ENCODE peak calls at places on chromosomes 1 and 21, in ten cellular contexts. O is posterior cingulate gyrus; S is M059J; P is H4; Q is GM10248; G is NCI-H1105 treated with DMSO at 0.1 percent for 48 hours; D is pulmonary artery endothelial cell; C is left lung; I is stimulated activated naive CD8-positive, alpha-beta T cell treated with anti-CD3 and anti-CD28 coated beads, Interleukin-15, Interleukin-2, amounts not matched to agents 100 U/mL and 50 U/mL, for 24 hours; J is T1000. Z is an unnamed sample.

GRCh38 chr1:2476066-2476999 is at the start of gene PLCH2:
- DNase-seq in J (no peak), C (no peak), Q (no peak), P (no peak), S (no peak), D (no peak), G (no peak), O (no peak), I (no peak), Z (no peak)

GRCh38 chr1:227192163-227192562 is 126.1 kb downstream of the CDC42BPA start:
- DNase-seq in D (no peak), O (no peak), P (peak; percentile 75), I (peak; percentile 5), J (peak; percentile 10), Q (no peak), C (no peak), S (peak; percentile 89), G (no peak), Z (no peak)

GRCh38 chr21:33251119-33251518 is 15.0 kb upstream of the IL10RB start:
- DNase-seq in D (no peak), P (no peak), G (no peak), C (no peak), I (no peak), O (no peak), J (no peak), Q (no peak), S (no peak), Z (no peak)

GRCh38 chr1:12480748-12481362 is 137.2 kb downstream of the DHRS3 start:
- DNase-seq in I (no peak), S (peak; percentile 98), O (no peak), C (no peak), J (peak; percentile 36), G (no peak), D (peak; percentile 89), P (peak; percentile 82), Q (no peak), Z (peak; percentile 78)

GRCh38 chr21:38377165-38378093 is 120.6 kb downstream of the KCNJ15 start:
- DNase-seq in G (no peak), P (no peak), I (no peak), C (no peak), O (no peak), S (peak; percentile 46), D (no peak), J (no peak), Q (no peak), Z (no peak)

GRCh38 chr1:7420706-7421105 is 350.4 kb upstream of the VAMP3 start:
- DNase-seq in P (no peak), C (peak; percentile 15), S (peak; percentile 22), G (no peak), O (no peak), I (no peak), Q (no peak), D (no peak), J (no peak), Z (no peak)

GRCh38 chr1:61343623-61344257 is 261.4 kb downstream of the NFIA start:
- DNase-seq in J (no peak), G (no peak), P (no peak), I (no peak), D (no peak), S (no peak), C (no peak), O (no peak), Q (no peak), Z (no peak)

GRCh38 chr1:109634771-109635750 is 15.4 kb downstream of the AMPD2 start:
- DNase-seq in D (no peak), J (no peak), S (no peak), C (no peak), P (no peak), O (no peak), Q (peak; percentile 14), G (no peak), I (no peak), Z (no peak)

GRCh38 chr1:119551218-119551617 is 44.2 kb downstream of the HSD3B1 start:
- DNase-seq in O (no peak), Q (no peak), C (no peak), S (no peak), I (no peak), G (no peak), D (no peak), P (no peak), J (no peak), Z (no peak)

GRCh38 chr1:162641128-162641527 is 8.9 kb downstream of the DDR2 start:
- DNase-seq in I (no peak), O (no peak), D (no peak), C (no peak), J (no peak), S (no peak), P (no peak), G (no peak), Q (no peak), Z (no peak)

GRCh38 chr1:15153842-15154479 is 414 bp downstream of the TMEM51 start:
- DNase-seq in C (peak; percentile 74), D (peak; percentile 30), Q (peak; percentile 61), G (peak; percentile 55), P (peak; percentile 29), S (peak; percentile 64), O (peak; percentile 45), I (peak; percentile 63), J (peak; percentile 64), Z (no peak)

GRCh38 chr1:228340686-228341449 is 65.8 kb downstream of the TRIM11 start:
- DNase-seq in G (peak; percentile 31), Q (no peak), D (no peak), I (no peak), P (no peak), S (no peak), J (no peak), C (peak; percentile 26), O (peak; percentile 21), Z (no peak)

GRCh38 chr1:20903452-20903851 is 116.3 kb upstream of the HP1BP3 start:
- DNase-seq in O (no peak), Q (no peak), D (no peak), J (no peak), I (no peak), S (peak; percentile 73), P (no peak), C (no peak), G (no peak), Z (no peak)

GRCh38 chr1:225694151-225694603 is 41.3 kb upstream of the ENAH start:
- DNase-seq in D (peak; percentile 78), O (no peak), G (no peak), Q (no peak), C (no peak), P (no peak), I (no peak), S (peak; percentile 42), J (no peak), Z (no peak)

GRCh38 chr1:3465091-3465934 is 10.8 kb downstream of the ARHGEF16 start:
- DNase-seq in Q (no peak), C (no peak), S (no peak), I (no peak), O (peak; percentile 9), P (no peak), J (no peak), D (no peak), G (no peak), Z (no peak)

GRCh38 chr1:42966688-42967609 is 8.3 kb upstream of the SLC2A1 start:
- DNase-seq in J (peak; percentile 61), D (no peak), I (no peak), O (no peak), P (peak; percentile 98), G (peak; percentile 83), S (peak; percentile 98), C (peak; percentile 61), Q (no peak), Z (peak; percentile 58)

GRCh38 chr1:203252678-203253077 is 23.2 kb upstream of the CHIT1 start:
- DNase-seq in C (no peak), J (no peak), Q (no peak), S (no peak), O (no peak), G (peak; percentile 95), P (no peak), I (no peak), D (no peak), Z (no peak)

GRCh38 chr1:243411472-243411871 is 155.6 kb downstream of the SDCCAG8 start:
- DNase-seq in O (no peak), S (no peak), J (no peak), G (no peak), P (no peak), D (no peak), C (no peak), I (no peak), Q (no peak), Z (no peak)